ENCODE peak calls at places on chromosomes 5 and 9, in ten cellular contexts. N is GM13976; X is activated T-cell treated with anti-CD3 and anti-CD28 coated beads, Interleukin-2, amount 50 U/mL, for 4 hours; E is CD8-positive, alpha-beta T cell; K is NCI-H345; U is HuH-7; O is activated CD4-positive, alpha-beta T cell treated with anti-CD3 and anti-CD28 coated beads for 4 hours; D is GM03348; B is bronchial epithelial cell; L is upper lobe of right lung. Y is an unnamed sample.

GRCh38 chr9:982660-983240 is 6.3 kb downstream of the DMRT3 start:
- DNase-seq in L (no peak), N (no peak), O (no peak), E (no peak), K (no peak), U (no peak), X (no peak), B (peak), D (no peak), Y (no peak)

GRCh38 chr5:54703568-54704255 is 186.2 kb downstream of the SNX18 start:
- DNase-seq in E (no peak), O (no peak), B (no peak), U (no peak), N (no peak), X (no peak), L (no peak), D (no peak), K (no peak), Y (no peak)

GRCh38 chr5:164027738-164028137 is 522.3 kb downstream of the MAT2B start:
- DNase-seq in U (no peak), L (no peak), N (no peak), O (no peak), K (no peak), X (no peak), B (peak), E (no peak), D (no peak), Y (no peak)

GRCh38 chr5:38807570-38808461 is 38.0 kb upstream of the OSMR start:
- DNase-seq in X (no peak), B (no peak), N (no peak), D (peak), U (no peak), L (no peak), K (no peak), O (no peak), E (no peak), Y (no peak)

GRCh38 chr5:91443761-91444467 is 60.8 kb upstream of the ARRDC3 start:
- DNase-seq in N (no peak), U (no peak), L (no peak), X (no peak), K (no peak), B (peak), E (no peak), O (no peak), D (no peak), Y (peak)

GRCh38 chr9:115606851-115607250 is 488.9 kb upstream of the TNC start:
- DNase-seq in L (no peak), O (no peak), K (no peak), X (no peak), B (no peak), N (no peak), D (no peak), U (no peak), E (no peak), Y (no peak)

GRCh38 chr5:26482817-26483375 is 555.5 kb downstream of the CDH9 start:
- DNase-seq in O (no peak), B (peak), K (peak), D (peak), U (peak), N (peak), E (no peak), X (no peak), L (no peak), Y (peak)

GRCh38 chr5:160287378-160288051 is 24.8 kb downstream of the CCNJL start:
- DNase-seq in O (no peak), E (no peak), L (peak), D (no peak), N (no peak), B (peak), X (no peak), U (no peak), K (no peak), Y (no peak)

GRCh38 chr5:69504036-69504435 is 11.4 kb downstream of the OCLN start:
- DNase-seq in X (no peak), E (no peak), K (no peak), D (no peak), L (no peak), N (no peak), B (no peak), U (no peak), O (no peak), Y (no peak)

GRCh38 chr5:149439899-149440655 is 61.0 kb upstream of the IL17B start:
- DNase-seq in O (no peak), E (no peak), K (no peak), X (peak), U (peak), L (no peak), N (no peak), D (no peak), B (peak), Y (no peak)

GRCh38 chr9:21873540-21874221 is 71.2 kb downstream of the MTAP start:
- DNase-seq in D (peak), O (no peak), E (no peak), L (no peak), B (peak), N (no peak), U (no peak), K (no peak), X (no peak), Y (no peak)

GRCh38 chr5:479566-480319 is 36.8 kb downstream of the EXOC3 start:
- DNase-seq in N (no peak), B (no peak), E (no peak), D (no peak), O (no peak), L (no peak), U (no peak), X (no peak), K (no peak), Y (no peak)

GRCh38 chr5:133992429-133993151 is 12.2 kb downstream of the VDAC1 start:
- DNase-seq in U (no peak), L (no peak), D (no peak), E (no peak), N (no peak), B (no peak), O (no peak), K (peak), X (no peak), Y (no peak)

GRCh38 chr5:96743065-96743768 is 64.5 kb downstream of the ERAP1 start:
- DNase-seq in D (peak), K (no peak), B (peak), U (no peak), N (no peak), E (no peak), X (no peak), O (no peak), L (no peak), Y (no peak)

GRCh38 chr9:29211681-29212589 is 1638.7 kb upstream of the C9orf72 start:
- DNase-seq in E (peak), L (peak), N (peak), D (peak), X (peak), B (no peak), U (peak), O (no peak), K (peak), Y (peak)

GRCh38 chr9:14366071-14366470 is 52.1 kb upstream of the NFIB start:
- DNase-seq in N (no peak), B (peak), U (no peak), O (no peak), K (no peak), X (no peak), D (peak), E (no peak), L (no peak), Y (no peak)

GRCh38 chr5:81719743-81720142 is 31.2 kb downstream of the SSBP2 start:
- DNase-seq in O (no peak), U (no peak), K (no peak), N (no peak), B (no peak), L (no peak), D (no peak), X (no peak), E (no peak), Y (no peak)

GRCh38 chr5:33317271-33317670 is 123.5 kb upstream of the TARS1 start:
- DNase-seq in U (no peak), N (no peak), O (no peak), D (no peak), K (no peak), E (no peak), L (no peak), X (no peak), B (peak), Y (no peak)

GRCh38 chr9:130429407-130429806 is 15.4 kb upstream of the ASS1 start:
- DNase-seq in D (no peak), B (no peak), L (no peak), X (no peak), O (no peak), N (no peak), E (no peak), K (no peak), U (no peak), Y (no peak)

GRCh38 chr5:98769006-98769255 is 4.5 kb upstream of the RGMB start:
- DNase-seq in B (no peak), E (peak), U (peak), N (peak), D (peak), O (peak), K (no peak), L (peak), X (peak), Y (peak)

GRCh38 chr5:943201-943873 is 50.7 kb downstream of the TRIP13 start:
- DNase-seq in B (no peak), K (no peak), O (no peak), U (no peak), D (no peak), N (no peak), L (no peak), X (no peak), E (no peak), Y (no peak)

GRCh38 chr5:151612689-151613427 is 21.7 kb upstream of the FAT2 start:
- DNase-seq in B (peak), K (no peak), D (no peak), X (no peak), E (no peak), L (no peak), O (peak), U (no peak), N (peak), Y (peak)

GRCh38 chr5:139043127-139043905 is 154.9 kb downstream of the SIL1 start:
- DNase-seq in E (no peak), O (no peak), N (no peak), X (no peak), D (no peak), U (no peak), B (no peak), L (no peak), K (no peak), Y (no peak)

GRCh38 chr9:112361602-112362001 is 18.3 kb upstream of the HSDL2 start:
- DNase-seq in D (peak), B (peak), L (no peak), X (no peak), E (peak), O (no peak), U (no peak), N (peak), K (peak), Y (peak)

Y was measured in MM.1S.